ENCODE peak calls at places on chromosomes 12 and 14, in seven cellular contexts. E is H54, J is COLO829, F is fibroblast of mammary gland, T is IMR-90, P is mucosa of descending colon, L is MV-4-11. N is an unnamed sample.

GRCh38 chr12:42589465-42590323 is at the start of gene PRICKLE1:
- DNase-seq in E (peak; percentile 68), J (peak; percentile 6), F (peak; percentile 48), T (peak; percentile 60), P (peak; percentile 49), L (peak; percentile 57), N (no peak)

GRCh38 chr14:63565448-63565847 is 22.3 kb upstream of the PPP2R5E start:
- DNase-seq in E (no peak), J (no peak), F (no peak), T (no peak), P (no peak), L (no peak), N (no peak)

GRCh38 chr14:102499401-102500189 is 10.0 kb downstream of the ANKRD9 start:
- DNase-seq in E (no peak), J (no peak), F (no peak), T (no peak), P (no peak), L (peak; percentile 43), N (no peak)

GRCh38 chr12:26195250-26195640 is at the start of gene SSPN:
- DNase-seq in E (peak; percentile 9), J (no peak), F (peak; percentile 47), T (peak; percentile 61), P (peak; percentile 65), L (no peak), N (no peak)

GRCh38 chr12:21656931-21657335 is 709 bp downstream of the LDHB start:
- DNase-seq in E (no peak), J (no peak), F (peak; percentile 42), T (peak; percentile 50), P (peak; percentile 56), L (peak; percentile 35), N (peak; percentile 23)

GRCh38 chr12:48296586-48297396 is 53.9 kb downstream of the ZNF641 start:
- DNase-seq in E (no peak), J (no peak), F (peak; percentile 80), T (peak; percentile 55), P (peak; percentile 75), L (peak; percentile 35), N (peak; percentile 37)

GRCh38 chr12:64609543-64610091 is 678 bp upstream of the RASSF3 start:
- DNase-seq in E (no peak), J (no peak), F (peak; percentile 19), T (peak; percentile 20), P (no peak), L (no peak), N (peak; percentile 56)

GRCh38 chr12:51098611-51099010 is 15.2 kb upstream of the CSRNP2 start:
- DNase-seq in E (no peak), J (no peak), F (peak; percentile 84), T (peak; percentile 37), P (no peak), L (no peak), N (no peak)

GRCh38 chr14:95011449-95012020 is 145.8 kb downstream of the DICER1 start:
- DNase-seq in E (no peak), J (no peak), F (no peak), T (no peak), P (no peak), L (no peak), N (no peak)

GRCh38 chr12:6424848-6425247 is 19.9 kb upstream of the CD27 start:
- DNase-seq in E (no peak), J (no peak), F (no peak), T (no peak), P (no peak), L (peak; percentile 31), N (no peak)

GRCh38 chr14:93002851-93003298 is 79.9 kb downstream of the CHGA start:
- DNase-seq in E (no peak), J (no peak), F (no peak), T (no peak), P (no peak), L (no peak), N (no peak)

GRCh38 chr12:101876861-101877815 is at the start of gene DRAM1:
- DNase-seq in E (peak; percentile 71), J (peak; percentile 50), F (peak; percentile 86), T (peak; percentile 89), P (peak; percentile 94), L (peak; percentile 81), N (peak; percentile 70)

GRCh38 chr12:105069936-105070702 is 14.1 kb downstream of the ALDH1L2 start:
- DNase-seq in E (no peak), J (no peak), F (peak; percentile 54), T (no peak), P (no peak), L (no peak), N (no peak)

GRCh38 chr14:56210570-56210969 is 92.4 kb downstream of the PELI2 start:
- DNase-seq in E (no peak), J (no peak), F (no peak), T (no peak), P (no peak), L (no peak), N (no peak)

GRCh38 chr12:132286912-132287311 is 42.5 kb downstream of the GALNT9 start:
- DNase-seq in E (peak; percentile 89), J (no peak), F (peak; percentile 51), T (no peak), P (peak; percentile 43), L (peak; percentile 3), N (no peak)

GRCh38 chr12:47811581-47812484 is 7.9 kb downstream of the HDAC7 start:
- DNase-seq in E (peak; percentile 41), J (no peak), F (peak; percentile 97), T (peak; percentile 86), P (peak; percentile 63), L (no peak), N (no peak)

GRCh38 chr12:11794311-11794710 is 144.8 kb downstream of the ETV6 start:
- DNase-seq in E (no peak), J (no peak), F (no peak), T (no peak), P (no peak), L (no peak), N (no peak)

N was measured in foreskin melanocyte.